ENCODE peak calls at places on chromosomes 5 and 9, in six cellular contexts. One of them, this sample, is unnamed.

GRCh38 chr9:71816782-71817549 is 48.7 kb upstream of the CEMIP2 start:
- DNase-seq in CD8-positive, alpha-beta memory T cell: no peak
- DNase-seq in NCI-H2171 treated with DMSO at 0.1 percent for 48 hours: peak; percentile 51
- DNase-seq in stimulated activated CD8-positive, alpha-beta memory T cell treated with anti-CD3 and anti-CD28 coated beads, Interleukin-2, amount 100 ng/mL, for 1 hour: no peak
- DNase-seq in B cell: no peak
- DNase-seq in GM13977: no peak
- DNase-seq in this sample: no peak

GRCh38 chr9:132243156-132244074 is 81.6 kb downstream of the NTNG2 start:
- DNase-seq in CD8-positive, alpha-beta memory T cell: no peak
- DNase-seq in stimulated activated CD8-positive, alpha-beta memory T cell treated with anti-CD3 and anti-CD28 coated beads, Interleukin-2, amount 100 ng/mL, for 1 hour: no peak
- DNase-seq in GM13977: no peak
- DNase-seq in B cell: peak; percentile 30
- DNase-seq in NCI-H2171 treated with DMSO at 0.1 percent for 48 hours: no peak
- DNase-seq in this sample: no peak

GRCh38 chr5:126589536-126590297 is 5.3 kb downstream of the ALDH7A1 start:
- DNase-seq in NCI-H2171 treated with DMSO at 0.1 percent for 48 hours: peak; percentile 1
- DNase-seq in CD8-positive, alpha-beta memory T cell: no peak
- DNase-seq in stimulated activated CD8-positive, alpha-beta memory T cell treated with anti-CD3 and anti-CD28 coated beads, Interleukin-2, amount 100 ng/mL, for 1 hour: no peak
- DNase-seq in GM13977: no peak
- DNase-seq in B cell: no peak
- DNase-seq in this sample: no peak

GRCh38 chr5:51902512-51902911 is 519.3 kb downstream of the ISL1 start:
- DNase-seq in stimulated activated CD8-positive, alpha-beta memory T cell treated with anti-CD3 and anti-CD28 coated beads, Interleukin-2, amount 100 ng/mL, for 1 hour: no peak
- DNase-seq in GM13977: no peak
- DNase-seq in CD8-positive, alpha-beta memory T cell: no peak
- DNase-seq in NCI-H2171 treated with DMSO at 0.1 percent for 48 hours: no peak
- DNase-seq in B cell: no peak
- DNase-seq in this sample: no peak

GRCh38 chr5:76819851-76820280 is 1.0 kb downstream of the F2RL1 start:
- DNase-seq in stimulated activated CD8-positive, alpha-beta memory T cell treated with anti-CD3 and anti-CD28 coated beads, Interleukin-2, amount 100 ng/mL, for 1 hour: no peak
- DNase-seq in B cell: no peak
- DNase-seq in CD8-positive, alpha-beta memory T cell: no peak
- DNase-seq in GM13977: no peak
- DNase-seq in NCI-H2171 treated with DMSO at 0.1 percent for 48 hours: no peak
- DNase-seq in this sample: no peak

GRCh38 chr5:151758430-151759241 is at the start of gene ATOX1:
- DNase-seq in GM13977: peak; percentile 97
- DNase-seq in B cell: peak; percentile 85
- DNase-seq in NCI-H2171 treated with DMSO at 0.1 percent for 48 hours: peak; percentile 50
- DNase-seq in stimulated activated CD8-positive, alpha-beta memory T cell treated with anti-CD3 and anti-CD28 coated beads, Interleukin-2, amount 100 ng/mL, for 1 hour: peak; percentile 78
- DNase-seq in CD8-positive, alpha-beta memory T cell: peak; percentile 93
- DNase-seq in this sample: peak; percentile 84

GRCh38 chr9:37953775-37954437 is 50.0 kb upstream of the SLC25A51 start:
- DNase-seq in stimulated activated CD8-positive, alpha-beta memory T cell treated with anti-CD3 and anti-CD28 coated beads, Interleukin-2, amount 100 ng/mL, for 1 hour: no peak
- DNase-seq in B cell: no peak
- DNase-seq in CD8-positive, alpha-beta memory T cell: no peak
- DNase-seq in GM13977: peak; percentile 79
- DNase-seq in NCI-H2171 treated with DMSO at 0.1 percent for 48 hours: no peak
- DNase-seq in this sample: no peak

GRCh38 chr5:43171926-43172325 is 20.1 kb upstream of the NIM1K start:
- DNase-seq in CD8-positive, alpha-beta memory T cell: no peak
- DNase-seq in NCI-H2171 treated with DMSO at 0.1 percent for 48 hours: no peak
- DNase-seq in GM13977: no peak
- DNase-seq in stimulated activated CD8-positive, alpha-beta memory T cell treated with anti-CD3 and anti-CD28 coated beads, Interleukin-2, amount 100 ng/mL, for 1 hour: no peak
- DNase-seq in B cell: no peak
- DNase-seq in this sample: no peak

GRCh38 chr5:110150199-110150598 is 460.5 kb downstream of the MAN2A1 start:
- DNase-seq in NCI-H2171 treated with DMSO at 0.1 percent for 48 hours: no peak
- DNase-seq in CD8-positive, alpha-beta memory T cell: no peak
- DNase-seq in GM13977: no peak
- DNase-seq in stimulated activated CD8-positive, alpha-beta memory T cell treated with anti-CD3 and anti-CD28 coated beads, Interleukin-2, amount 100 ng/mL, for 1 hour: no peak
- DNase-seq in B cell: no peak
- DNase-seq in this sample: no peak

GRCh38 chr9:116099821-116100220 is 53.8 kb upstream of the PAPPA start:
- DNase-seq in GM13977: no peak
- DNase-seq in B cell: no peak
- DNase-seq in NCI-H2171 treated with DMSO at 0.1 percent for 48 hours: no peak
- DNase-seq in stimulated activated CD8-positive, alpha-beta memory T cell treated with anti-CD3 and anti-CD28 coated beads, Interleukin-2, amount 100 ng/mL, for 1 hour: no peak
- DNase-seq in CD8-positive, alpha-beta memory T cell: no peak
- DNase-seq in this sample: no peak

GRCh38 chr5:1525624-1525985 is 1.8 kb upstream of the LPCAT1 start:
- DNase-seq in stimulated activated CD8-positive, alpha-beta memory T cell treated with anti-CD3 and anti-CD28 coated beads, Interleukin-2, amount 100 ng/mL, for 1 hour: no peak
- DNase-seq in B cell: peak; percentile 37
- DNase-seq in GM13977: no peak
- DNase-seq in CD8-positive, alpha-beta memory T cell: no peak
- DNase-seq in NCI-H2171 treated with DMSO at 0.1 percent for 48 hours: no peak
- DNase-seq in this sample: peak; percentile 7

GRCh38 chr9:137276757-137277328 is 683 bp upstream of the TOR4A start:
- DNase-seq in CD8-positive, alpha-beta memory T cell: no peak
- DNase-seq in stimulated activated CD8-positive, alpha-beta memory T cell treated with anti-CD3 and anti-CD28 coated beads, Interleukin-2, amount 100 ng/mL, for 1 hour: no peak
- DNase-seq in B cell: no peak
- DNase-seq in GM13977: no peak
- DNase-seq in NCI-H2171 treated with DMSO at 0.1 percent for 48 hours: peak; percentile 70
- DNase-seq in this sample: no peak

GRCh38 chr5:133746834-133747233 is 134.5 kb upstream of the FSTL4 start:
- DNase-seq in B cell: no peak
- DNase-seq in NCI-H2171 treated with DMSO at 0.1 percent for 48 hours: no peak
- DNase-seq in CD8-positive, alpha-beta memory T cell: no peak
- DNase-seq in stimulated activated CD8-positive, alpha-beta memory T cell treated with anti-CD3 and anti-CD28 coated beads, Interleukin-2, amount 100 ng/mL, for 1 hour: no peak
- DNase-seq in GM13977: no peak
- DNase-seq in this sample: no peak

GRCh38 chr5:59583151-59583809 is 310.2 kb downstream of the PDE4D start:
- DNase-seq in CD8-positive, alpha-beta memory T cell: no peak
- DNase-seq in B cell: no peak
- DNase-seq in stimulated activated CD8-positive, alpha-beta memory T cell treated with anti-CD3 and anti-CD28 coated beads, Interleukin-2, amount 100 ng/mL, for 1 hour: no peak
- DNase-seq in NCI-H2171 treated with DMSO at 0.1 percent for 48 hours: no peak
- DNase-seq in GM13977: no peak
- DNase-seq in this sample: no peak

GRCh38 chr5:152221721-152222629 is 183.1 kb downstream of the NMUR2 start:
- DNase-seq in NCI-H2171 treated with DMSO at 0.1 percent for 48 hours: no peak
- DNase-seq in GM13977: no peak
- DNase-seq in B cell: no peak
- DNase-seq in CD8-positive, alpha-beta memory T cell: no peak
- DNase-seq in stimulated activated CD8-positive, alpha-beta memory T cell treated with anti-CD3 and anti-CD28 coated beads, Interleukin-2, amount 100 ng/mL, for 1 hour: no peak
- DNase-seq in this sample: no peak

GRCh38 chr5:61701877-61702602 is 370.0 kb downstream of the ZSWIM6 start:
- DNase-seq in CD8-positive, alpha-beta memory T cell: no peak
- DNase-seq in GM13977: peak; percentile 39
- DNase-seq in B cell: no peak
- DNase-seq in NCI-H2171 treated with DMSO at 0.1 percent for 48 hours: no peak
- DNase-seq in stimulated activated CD8-positive, alpha-beta memory T cell treated with anti-CD3 and anti-CD28 coated beads, Interleukin-2, amount 100 ng/mL, for 1 hour: no peak
- DNase-seq in this sample: no peak

This sample was measured in central memory CD8-positive, alpha-beta T cell.